ENCODE peak calls at places on chromosomes 2 and 18, in four cellular contexts. S, E, M and T are unnamed samples.
A peak's percentile ranks its signal among the peaks of the same experiment; 100 is the strongest.

GRCh38 chr2:74843371-74844298 is 9.7 kb downstream of the HK2 start:
- DNase-seq in E (peak; percentile 87), M (peak; percentile 87), S (peak; percentile 82), T (no peak)

GRCh38 chr2:135916232-135916631 is 40.0 kb upstream of the MCM6 start:
- DNase-seq in M (peak; percentile 58), E (peak; percentile 59), S (peak; percentile 76), T (peak; percentile 13)

GRCh38 chr18:7038330-7038846 is 79.2 kb downstream of the LAMA1 start:
- DNase-seq in E (peak; percentile 100), M (peak; percentile 98), S (peak; percentile 77), T (peak; percentile 5)

GRCh38 chr2:108069515-108070310 is 83.4 kb downstream of the SLC5A7 start:
- DNase-seq in E (no peak), M (no peak), S (peak; percentile 29), T (no peak)

GRCh38 chr2:126995652-126996377 is 97.1 kb downstream of the TEX51 start:
- DNase-seq in E (no peak), S (no peak), M (no peak), T (no peak)

GRCh38 chr2:170396799-170397459 is 219.0 kb downstream of the MYO3B start:
- DNase-seq in S (peak; percentile 63), M (peak; percentile 41), E (peak; percentile 19), T (no peak)

GRCh38 chr2:61662990-61663389 is 124.8 kb upstream of the XPO1 start:
- DNase-seq in S (no peak), M (no peak), E (no peak), T (no peak)

GRCh38 chr18:48945953-48946217 is 4.9 kb downstream of the SMAD7 start:
- DNase-seq in E (no peak), M (no peak), S (no peak), T (no peak)

GRCh38 chr18:36139251-36139650 is 9.6 kb downstream of the ELP2 start:
- DNase-seq in E (no peak), M (no peak), S (no peak), T (no peak)

GRCh38 chr2:74457129-74457548 is 1.1 kb upstream of the WBP1 start:
- DNase-seq in S (no peak), M (no peak), E (no peak), T (no peak)

DNA sequence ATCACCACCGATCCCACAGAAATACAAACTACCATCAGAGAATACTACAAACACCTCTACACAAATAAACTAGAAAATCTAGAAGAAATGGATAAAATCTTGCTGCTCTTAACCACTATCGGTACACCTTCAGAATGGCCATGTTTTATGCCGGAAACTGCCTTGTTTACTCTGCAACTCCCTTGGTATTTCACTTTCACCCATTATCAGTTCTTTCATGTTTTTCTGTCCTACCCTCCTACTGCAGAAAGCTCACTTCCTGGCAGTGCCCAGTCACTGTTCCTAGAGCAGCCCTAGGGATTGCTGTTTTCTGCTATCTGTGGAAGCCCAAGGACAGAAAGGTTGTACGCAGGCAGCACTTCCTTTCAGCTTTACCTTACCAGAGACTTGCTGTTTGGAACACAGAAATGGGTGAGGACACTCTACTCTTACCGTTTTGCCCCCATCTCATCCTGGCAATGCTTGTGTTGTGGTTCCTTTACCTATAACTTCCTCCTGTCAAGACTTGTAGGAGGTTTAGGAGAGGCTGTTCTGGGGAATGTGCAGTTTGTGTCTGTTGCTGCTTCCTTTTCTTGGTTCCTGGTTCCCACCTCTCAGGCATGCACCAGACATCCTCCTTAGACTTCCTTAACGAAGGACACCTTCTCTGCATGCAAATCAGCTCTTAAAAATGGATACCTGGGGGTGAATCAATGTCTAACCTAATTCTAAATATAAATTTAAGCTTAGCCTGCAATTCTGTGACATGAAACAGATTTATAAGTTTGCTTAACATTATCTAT is 394.4 kb downstream of the SPAG16 start:
- DNase-seq in M (no peak), S (no peak), E (no peak), T (no peak)
- H3K9me3 ChIP-seq in M (peaks cover 11% of the 10 kb centered on the region), S (no peaks in the 10 kb centered on the region), E (no peaks in the 10 kb centered on the region), T (no peaks in the 10 kb centered on the region)

DNA sequence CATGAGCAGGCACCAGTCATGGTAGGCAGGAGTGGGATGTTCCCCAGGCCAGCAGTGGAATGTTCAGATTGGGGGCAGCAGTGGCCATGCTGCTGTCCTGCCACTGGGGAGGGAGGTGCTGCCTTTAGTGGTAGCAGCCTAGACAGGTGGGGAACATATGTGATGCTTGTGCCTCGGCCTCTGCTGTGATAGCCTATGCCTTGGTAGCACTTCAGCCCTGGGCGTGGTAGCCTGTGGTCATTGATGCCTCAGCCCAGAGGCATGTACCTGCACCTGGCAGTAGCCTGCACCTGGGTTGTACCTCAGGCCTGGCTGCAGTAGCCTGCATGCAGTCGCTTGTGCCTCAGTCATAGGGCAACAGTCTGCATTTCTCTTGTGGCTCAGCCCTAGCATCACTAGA is 7.1 kb downstream of the RFTN2 start:
- DNase-seq in S (peak; percentile 24), M (no peak), E (no peak), T (no peak)
- H3K9me3 ChIP-seq in S (no peaks in the 10 kb centered on the region), M (peaks cover 9% of the 10 kb centered on the region), E (no peaks in the 10 kb centered on the region), T (no peaks in the 10 kb centered on the region)

GRCh38 chr2:240269886-240270285 is 129.4 kb upstream of the OTOS start:
- DNase-seq in S (no peak), E (no peak), M (no peak), T (no peak)
- H3K9me3 ChIP-seq in S (peaks cover 9% of the 10 kb centered on the region), E (no peaks in the 10 kb centered on the region), M (peaks cover 80% of the 10 kb centered on the region), T (peaks cover 18% of the 10 kb centered on the region)

DNA sequence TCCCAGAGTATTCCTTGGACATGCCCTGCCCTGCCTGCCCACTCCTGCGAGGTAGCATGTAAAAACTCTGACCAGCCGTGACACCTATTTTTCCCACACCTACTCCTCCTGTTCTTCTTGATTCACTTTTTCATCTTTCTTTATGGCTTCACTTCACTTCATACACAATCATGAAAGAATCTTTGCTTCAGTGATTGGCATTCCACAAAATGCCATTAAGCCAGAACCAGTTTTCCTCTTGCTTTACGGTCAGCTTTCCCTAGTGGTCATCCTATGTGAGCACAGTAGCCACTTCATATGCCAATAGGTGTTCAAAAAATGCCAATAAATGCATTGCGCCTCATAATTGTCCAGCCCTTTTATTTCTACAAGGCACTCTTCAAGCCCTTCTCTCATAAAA is 42.5 kb upstream of the SETBP1 start:
- DNase-seq in M (no peak), S (no peak), E (no peak), T (no peak)
- H3K9me3 ChIP-seq in M (no peaks in the 10 kb centered on the region), S (no peaks in the 10 kb centered on the region), E (no peaks in the 10 kb centered on the region), T (no peaks in the 10 kb centered on the region)

DNA sequence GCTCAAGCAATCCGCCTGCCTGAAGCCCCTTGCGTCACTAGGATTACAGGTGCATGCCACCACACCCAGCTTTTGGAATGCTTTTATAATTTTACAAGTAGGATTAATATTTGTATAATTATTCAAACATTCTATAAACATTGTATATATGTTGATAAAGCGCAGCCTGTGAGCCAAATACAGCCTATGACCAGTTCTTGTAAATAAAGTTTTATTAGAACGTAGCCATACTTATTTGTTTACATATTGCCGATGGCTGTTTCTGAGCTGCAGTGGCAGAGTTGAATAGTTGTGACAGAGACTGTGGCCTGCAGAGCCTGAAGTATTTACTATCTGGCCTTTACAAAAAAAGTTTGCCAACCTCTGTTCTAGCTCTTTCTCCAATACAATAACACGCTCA is 232.6 kb downstream of the OTX1 start:
- DNase-seq in S (peak; percentile 68), M (no peak), E (no peak), T (no peak)
- H3K9me3 ChIP-seq in S (no peaks in the 10 kb centered on the region), M (peaks cover 23% of the 10 kb centered on the region), E (no peaks in the 10 kb centered on the region), T (peaks cover 4% of the 10 kb centered on the region)

DNA sequence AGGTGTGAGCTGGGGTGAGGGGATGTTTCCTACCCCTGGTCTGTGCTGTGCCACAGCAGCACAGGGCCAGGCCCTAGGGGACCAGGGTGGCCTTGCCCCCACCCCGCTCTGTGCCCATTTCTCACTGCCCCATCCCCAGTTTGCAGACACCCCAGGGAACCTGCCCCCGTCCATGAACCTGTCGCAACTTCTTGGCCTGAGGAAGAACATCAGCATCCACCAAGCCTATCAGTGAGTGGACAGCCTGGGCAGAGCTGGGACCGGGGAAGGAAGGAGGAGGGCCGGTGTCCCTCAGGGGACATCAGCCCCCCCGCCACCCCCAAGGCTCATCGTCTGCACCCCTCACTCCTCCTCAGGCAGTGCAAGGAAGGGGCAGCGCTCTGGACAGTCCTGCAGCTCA is 7.5 kb downstream of the PROM2 start:
- DNase-seq in E (no peak), M (no peak), S (no peak), T (no peak)
- H3K9me3 ChIP-seq in E (no peaks in the 10 kb centered on the region), M (no peaks in the 10 kb centered on the region), S (no peaks in the 10 kb centered on the region), T (no peaks in the 10 kb centered on the region)

GRCh38 chr18:65876310-65876709 is 125.5 kb downstream of the CDH7 start:
- DNase-seq in S (peak; percentile 25), E (no peak), M (no peak), T (no peak)
- H3K9me3 ChIP-seq in S (no peaks in the 10 kb centered on the region), E (no peaks in the 10 kb centered on the region), M (no peaks in the 10 kb centered on the region), T (no peaks in the 10 kb centered on the region)